ENCODE peak calls at places on chromosomes 13 and 19, in five cellular contexts. O, Z, V, K and D are unnamed samples.

GRCh38 chr13:40096357-40096911 is 441.0 kb downstream of the COG6 start:
- DNase-seq in O (no peak), Z (no peak), V (no peak), K (no peak), D (no peak)

GRCh38 chr19:41192574-41193419 is at the start of gene CYP2S1:
- DNase-seq in O (no peak), Z (peak), V (peak), K (no peak), D (peak)

GRCh38 chr19:28615966-28616365 is 597.0 kb downstream of the UQCRFS1 start:
- DNase-seq in O (no peak), Z (no peak), V (no peak), K (no peak), D (no peak)

GRCh38 chr13:93217701-93218100 is 8.9 kb upstream of the GPC6 start:
- DNase-seq in O (no peak), Z (no peak), V (peak), K (no peak), D (peak)

GRCh38 chr13:42819712-42820111 is 38.3 kb downstream of the FAM216B start:
- DNase-seq in O (no peak), Z (no peak), V (no peak), K (no peak), D (no peak)

GRCh38 chr13:59665184-59665583 is 498.5 kb downstream of the DIAPH3 start:
- DNase-seq in O (no peak), Z (no peak), V (no peak), K (no peak), D (no peak)

GRCh38 chr13:95641291-95641811 is 3.2 kb downstream of the DZIP1 start:
- DNase-seq in O (no peak), Z (no peak), V (no peak), K (no peak), D (no peak)

GRCh38 chr19:39546599-39546998 is 6.6 kb upstream of the EID2 start:
- DNase-seq in O (no peak), Z (no peak), V (peak), K (no peak), D (no peak)

GRCh38 chr13:79423340-79423739 is 17.3 kb upstream of the RBM26 start:
- DNase-seq in O (no peak), Z (no peak), V (no peak), K (no peak), D (no peak)

GRCh38 chr19:58519087-58519354 is 589 bp downstream of the ZBTB45 start:
- DNase-seq in O (peak), Z (no peak), V (peak), K (no peak), D (peak)

GRCh38 chr13:31172001-31172400 is 10.3 kb upstream of the HSPH1 start:
- DNase-seq in O (no peak), Z (no peak), V (peak), K (no peak), D (peak)

GRCh38 chr13:73938375-73939070 is 195.7 kb downstream of the KLF12 start:
- DNase-seq in O (no peak), Z (peak), V (peak), K (no peak), D (peak)

GRCh38 chr13:32426191-32426980 is 1.5 kb downstream of the N4BP2L1 start:
- DNase-seq in O (no peak), Z (no peak), V (no peak), K (peak), D (no peak)

GRCh38 chr19:6501740-6502648 is at the start of gene TUBB4A:
- DNase-seq in O (no peak), Z (no peak), V (no peak), K (peak), D (no peak)

GRCh38 chr19:35940839-35941238 is 4.7 kb downstream of the LRFN3 start:
- DNase-seq in O (no peak), Z (no peak), V (no peak), K (no peak), D (no peak)

GRCh38 chr19:10672529-10673150 is 18.5 kb downstream of the ILF3 start:
- DNase-seq in O (peak), Z (no peak), V (no peak), K (no peak), D (no peak)

GRCh38 chr19:38247126-38247525 is 9.0 kb downstream of the PPP1R14A start:
- DNase-seq in O (no peak), Z (no peak), V (no peak), K (no peak), D (no peak)

GRCh38 chr19:49512970-49513745 is 697 bp downstream of the FCGRT start:
- DNase-seq in O (peak), Z (no peak), V (no peak), K (peak), D (no peak)

GRCh38 chr13:80757694-80758093 is 416.8 kb upstream of the SPRY2 start:
- DNase-seq in O (no peak), Z (no peak), V (no peak), K (no peak), D (no peak)

GRCh38 chr13:77827350-77827749 is 91.3 kb downstream of the EDNRB start:
- DNase-seq in O (no peak), Z (no peak), V (no peak), K (no peak), D (no peak)

GRCh38 chr19:53960886-53961285 is 1.9 kb upstream of the CACNG8 start:
- DNase-seq in O (no peak), Z (no peak), V (no peak), K (no peak), D (no peak)

GRCh38 chr13:77724092-77724491 is 26.6 kb downstream of the SLAIN1 start:
- DNase-seq in O (no peak), Z (no peak), V (no peak), K (no peak), D (no peak)

GRCh38 chr19:45581576-45581975 is 3.0 kb downstream of the OPA3 start:
- DNase-seq in O (no peak), Z (no peak), V (peak), K (no peak), D (no peak)

GRCh38 chr19:48461982-48462655 is 6.7 kb downstream of the KCNJ14 start:
- DNase-seq in O (no peak), Z (peak), V (no peak), K (no peak), D (no peak)

GRCh38 chr13:66501187-66501586 is 728.9 kb downstream of the PCDH9 start:
- DNase-seq in O (no peak), Z (no peak), V (peak), K (no peak), D (no peak)

GRCh38 chr13:100378533-100378932 is 210.1 kb downstream of the GGACT start:
- DNase-seq in O (no peak), Z (no peak), V (no peak), K (no peak), D (no peak)

GRCh38 chr13:70544706-70545105 is 436.5 kb upstream of the KLHL1 start:
- DNase-seq in O (no peak), Z (no peak), V (no peak), K (no peak), D (no peak)

GRCh38 chr19:13039211-13039789 is 44.0 kb downstream of the NFIX start:
- DNase-seq in O (no peak), Z (no peak), V (no peak), K (no peak), D (no peak)

GRCh38 chr19:13037718-13038117 is 42.4 kb downstream of the NFIX start:
- DNase-seq in O (no peak), Z (no peak), V (no peak), K (no peak), D (no peak)

GRCh38 chr19:13037161-13037560 is 41.9 kb downstream of the NFIX start:
- DNase-seq in O (peak), Z (no peak), V (peak), K (no peak), D (peak)

GRCh38 chr19:13040232-13040915 is 45.1 kb downstream of the NFIX start:
- DNase-seq in O (no peak), Z (no peak), V (no peak), K (no peak), D (no peak)

GRCh38 chr19:13038306-13039210 is 43.3 kb downstream of the NFIX start:
- DNase-seq in O (peak), Z (no peak), V (no peak), K (no peak), D (no peak)
- TF ChIP-seq CTCF in O (no peak), Z (no peak), V (no peak), K (no peak), D (no peak)

DNA sequence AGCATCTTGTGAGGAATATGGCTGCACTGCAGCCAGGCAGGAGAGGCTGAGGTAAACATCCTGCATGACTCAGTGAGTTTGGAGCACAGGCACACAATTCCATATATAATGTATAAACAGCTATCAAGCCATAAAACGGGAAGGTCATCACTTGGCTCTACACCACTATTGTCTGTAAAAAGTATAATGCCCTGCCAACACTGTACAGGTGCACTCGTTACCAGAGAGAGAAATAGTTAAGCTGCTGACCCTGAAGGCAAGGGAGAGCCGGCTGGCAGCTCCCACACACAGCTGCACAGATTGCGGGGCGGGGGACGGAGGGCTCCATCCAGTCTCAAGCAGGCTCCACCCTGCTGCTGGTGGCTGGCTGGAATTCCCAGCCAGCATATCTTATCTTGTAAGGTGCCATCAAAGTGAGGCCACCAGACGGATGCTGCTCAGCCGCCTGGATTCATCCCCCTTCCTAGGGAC is 668.1 kb downstream of the SLITRK5 start:
- DNase-seq in O (no peak), Z (no peak), V (no peak), K (no peak), D (no peak)
- H3K27ac ChIP-seq in O (no peak), Z (no peak), V (no peak), K (no peak), D (no peak)

DNA sequence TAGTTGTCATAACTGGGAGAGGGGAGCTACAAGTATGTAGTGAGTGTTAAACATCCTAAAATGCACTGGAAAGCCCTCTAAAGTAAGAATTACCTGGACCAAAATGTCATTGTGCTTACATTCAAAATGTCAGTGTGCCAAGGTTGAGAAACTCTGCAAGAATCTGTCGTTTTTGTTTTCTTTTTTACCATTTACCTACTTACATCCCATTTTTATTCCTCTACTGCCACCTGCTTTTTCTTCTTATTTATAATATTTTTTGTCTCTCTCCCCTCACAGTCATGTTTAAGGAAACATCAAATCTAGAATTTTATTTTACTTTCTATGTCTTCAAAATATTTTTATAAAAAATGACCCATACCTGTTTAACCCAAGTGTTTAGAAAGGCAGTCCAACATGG is 226.4 kb downstream of the PCDH17 start:
- DNase-seq in O (no peak), Z (no peak), V (no peak), K (no peak), D (no peak)
- TF ChIP-seq CTCF in O (no peak), Z (no peak), V (no peak), K (no peak), D (no peak)

GRCh38 chr13:113179374-113180230 is 21.2 kb downstream of the PROZ start:
- DNase-seq in O (no peak), Z (no peak), V (no peak), K (no peak), D (no peak)
- H3K27ac ChIP-seq in O (no peak), Z (no peak), V (no peak), K (peak), D (peak)

GRCh38 chr13:28805193-28805819 is 14.8 kb upstream of the MTUS2 start:
- DNase-seq in O (no peak), Z (no peak), V (no peak), K (no peak), D (no peak)
- TF ChIP-seq CTCF in O (no peak), Z (peak), V (peak), K (no peak), D (peak)

DNA sequence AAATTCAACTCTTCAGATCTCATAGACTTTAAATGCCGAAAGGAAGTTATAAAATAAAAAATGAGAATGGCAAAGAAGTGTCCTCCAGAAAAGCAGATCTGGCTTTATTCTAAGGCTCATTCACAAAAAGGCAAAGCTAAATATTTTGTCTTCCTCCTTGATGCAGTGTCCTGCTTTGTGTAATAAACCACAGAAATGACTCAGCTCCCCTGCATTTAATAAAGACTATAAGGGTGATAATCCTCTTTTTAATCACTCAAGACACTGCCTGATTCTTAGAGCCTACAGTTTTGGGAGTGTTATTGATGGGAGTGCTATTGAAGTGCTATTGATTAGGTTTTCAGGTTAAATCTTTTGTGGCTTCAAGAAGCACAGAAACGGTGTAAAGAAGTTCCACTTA is 482.0 kb downstream of the PCDH20 start:
- DNase-seq in O (no peak), Z (no peak), V (no peak), K (no peak), D (peak)
- H3K27ac ChIP-seq in O (no peak), Z (no peak), V (no peak), K (no peak), D (no peak)

DNA sequence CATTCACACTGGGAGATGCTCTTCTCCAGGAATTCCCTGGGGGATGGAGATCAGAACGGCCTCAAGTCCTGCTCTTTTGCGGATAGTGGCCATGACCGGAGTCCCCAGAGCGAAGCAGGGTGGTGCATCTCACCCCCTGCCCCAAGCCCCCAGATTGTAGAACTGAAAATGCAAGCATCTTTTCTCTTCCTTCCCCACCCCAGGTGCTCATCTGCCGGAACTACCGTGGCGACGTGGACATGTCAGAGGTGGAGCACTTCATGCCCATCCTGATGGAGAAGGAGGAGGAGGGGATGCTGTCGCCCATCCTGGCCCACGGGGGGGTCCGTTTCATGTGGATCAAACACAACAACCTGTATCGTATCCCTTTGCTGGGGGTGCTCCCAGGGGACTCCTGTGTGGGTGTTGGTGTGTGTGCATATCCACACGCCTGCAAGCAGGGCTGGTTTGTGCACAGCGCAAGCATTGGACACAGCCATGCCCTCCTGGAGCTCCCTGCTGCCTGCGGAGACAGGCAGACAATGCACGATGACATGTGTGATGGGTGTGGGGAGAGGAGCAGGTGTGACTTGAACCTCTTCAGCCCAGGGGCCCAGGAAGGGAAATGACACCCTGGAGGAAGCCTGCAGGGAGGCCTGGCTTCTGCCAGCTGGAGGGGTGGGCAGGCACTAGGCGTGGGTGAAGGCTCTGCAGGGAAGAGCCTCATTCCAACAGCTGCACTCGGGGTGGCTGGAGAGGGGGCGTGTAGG is 5.7 kb downstream of the AP1M1 start:
- DNase-seq in O (no peak), Z (no peak), V (no peak), K (peak), D (no peak)
- TF ChIP-seq CTCF in O (no peak), Z (no peak), V (no peak), K (no peak), D (no peak)

GRCh38 chr19:4415352-4415751 is 12.9 kb downstream of the CHAF1A start:
- DNase-seq in O (no peak), Z (no peak), V (no peak), K (no peak), D (no peak)
- H3K27ac ChIP-seq in O (no peak), Z (no peak), V (no peak), K (no peak), D (peak)

DNA sequence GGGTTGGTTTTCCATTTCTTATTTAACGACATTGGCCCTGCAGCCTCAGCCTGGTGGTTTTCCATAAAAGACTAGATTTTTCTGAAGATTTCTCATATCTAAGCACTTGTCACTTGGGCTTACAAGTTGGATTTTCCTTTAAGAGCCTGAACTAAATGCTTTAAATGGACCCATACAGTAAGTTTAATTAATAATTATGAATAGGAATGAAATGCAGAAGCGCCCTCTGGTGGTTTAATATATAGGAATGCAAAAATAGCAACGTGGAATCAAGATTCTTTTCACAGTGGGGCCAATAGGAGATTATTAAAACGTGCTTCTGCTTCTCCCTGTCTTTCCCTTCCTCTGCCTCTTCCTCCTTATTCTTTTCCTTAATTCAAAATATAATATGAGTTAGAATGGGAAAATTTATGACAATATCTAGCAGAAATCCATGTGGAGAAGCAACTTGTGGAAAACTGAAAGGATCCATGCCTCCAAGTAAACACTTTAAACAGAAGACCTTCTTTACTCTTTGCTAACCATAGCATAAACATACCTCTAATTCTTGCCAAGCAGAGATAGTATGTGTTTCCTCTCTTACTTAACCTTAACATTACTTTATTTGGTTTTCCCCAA is 324.0 kb downstream of the GPC5 start:
- DNase-seq in O (no peak), Z (no peak), V (peak), K (no peak), D (peak)
- TF ChIP-seq CTCF in O (no peak), Z (peak), V (peak), K (peak), D (peak)

GRCh38 chr19:15555759-15556633 is 47.7 kb downstream of the CYP4F22 start:
- DNase-seq in O (peak), Z (peak), V (peak), K (peak), D (peak)
- H3K27ac ChIP-seq in O (no peak), Z (peak), V (no peak), K (peak), D (peak)